ENCODE peak calls at places on chromosomes 7 and 10, in six cellular contexts. V, J, O, T, H and S are unnamed samples.

GRCh38 chr7:105261689-105262088 is 127.0 kb downstream of the SRPK2 start:
- DNase-seq in V (no peak), J (no peak), O (no peak), T (no peak), H (no peak), S (no peak)

GRCh38 chr7:122219253-122219865 is 75.3 kb upstream of the AASS start:
- DNase-seq in V (no peak), J (no peak), O (no peak), T (no peak), H (no peak), S (peak)

GRCh38 chr10:115830260-115830970 is 442.6 kb downstream of the GFRA1 start:
- DNase-seq in V (no peak), J (no peak), O (no peak), T (no peak), H (no peak), S (no peak)

GRCh38 chr10:3624367-3624766 is 160.6 kb downstream of the KLF6 start:
- DNase-seq in V (no peak), J (no peak), O (no peak), T (no peak), H (peak), S (no peak)

GRCh38 chr10:26380815-26381214 is 57.3 kb upstream of the APBB1IP start:
- DNase-seq in V (no peak), J (no peak), O (no peak), T (no peak), H (no peak), S (no peak)

GRCh38 chr10:117000580-117000979 is 4.4 kb downstream of the SHTN1 start:
- DNase-seq in V (no peak), J (no peak), O (no peak), T (no peak), H (no peak), S (no peak)

GRCh38 chr10:132855889-132856288 is 69.9 kb upstream of the NKX6-2 start:
- DNase-seq in V (peak), J (peak), O (no peak), T (no peak), H (no peak), S (no peak)

GRCh38 chr7:42096681-42097637 is 140.1 kb downstream of the GLI3 start:
- DNase-seq in V (no peak), J (no peak), O (no peak), T (no peak), H (no peak), S (no peak)

GRCh38 chr7:148611692-148612091 is 21.1 kb downstream of the C7orf33 start:
- DNase-seq in V (no peak), J (peak), O (no peak), T (no peak), H (no peak), S (no peak)

GRCh38 chr7:74284781-74285259 is 4.4 kb upstream of the CLIP2 start:
- DNase-seq in V (no peak), J (no peak), O (no peak), T (peak), H (no peak), S (no peak)

GRCh38 chr10:98404571-98405396 is 10.2 kb downstream of the PYROXD2 start:
- DNase-seq in V (peak), J (no peak), O (no peak), T (peak), H (no peak), S (no peak)

GRCh38 chr7:15370441-15370840 is 191.4 kb downstream of the AGMO start:
- DNase-seq in V (no peak), J (no peak), O (no peak), T (no peak), H (no peak), S (no peak)

GRCh38 chr10:3636356-3637181 is 148.4 kb downstream of the KLF6 start:
- DNase-seq in V (no peak), J (no peak), O (no peak), T (no peak), H (no peak), S (no peak)

GRCh38 chr7:155188357-155188756 is 109.3 kb upstream of the INSIG1 start:
- DNase-seq in V (no peak), J (no peak), O (no peak), T (no peak), H (no peak), S (no peak)

GRCh38 chr7:156920076-156920475 is 27.1 kb upstream of the LMBR1 start:
- DNase-seq in V (no peak), J (no peak), O (no peak), T (no peak), H (no peak), S (no peak)

GRCh38 chr10:51433949-51434348 is 265.4 kb downstream of the CSTF2T start:
- DNase-seq in V (no peak), J (no peak), O (no peak), T (no peak), H (no peak), S (no peak)

GRCh38 chr10:132827423-132827789 is 41.5 kb upstream of the NKX6-2 start:
- DNase-seq in V (no peak), J (no peak), O (no peak), T (no peak), H (no peak), S (no peak)

GRCh38 chr7:148930335-148930734 is 46.2 kb upstream of the EZH2 start:
- DNase-seq in V (peak), J (no peak), O (no peak), T (no peak), H (no peak), S (no peak)

GRCh38 chr10:12700557-12700874 is 301.0 kb downstream of the CCDC3 start:
- DNase-seq in V (no peak), J (no peak), O (no peak), T (no peak), H (no peak), S (no peak)

GRCh38 chr7:150927954-150928340 is 50.2 kb downstream of the KCNH2 start:
- DNase-seq in V (no peak), J (no peak), O (no peak), T (no peak), H (no peak), S (no peak)

GRCh38 chr7:84105582-84105981 is 89.0 kb downstream of the SEMA3A start:
- DNase-seq in V (no peak), J (no peak), O (no peak), T (no peak), H (no peak), S (no peak)

GRCh38 chr7:27156508-27156898 is at the start of gene HOXA7:
- DNase-seq in V (peak), J (no peak), O (no peak), T (no peak), H (no peak), S (no peak)

GRCh38 chr10:11742009-11742778 is at the start of gene ECHDC3:
- DNase-seq in V (peak), J (no peak), O (peak), T (peak), H (no peak), S (no peak)

GRCh38 chr10:121188005-121188404 is 336.8 kb downstream of the WDR11 start:
- DNase-seq in V (no peak), J (no peak), O (no peak), T (no peak), H (no peak), S (no peak)

GRCh38 chr10:5976689-5977470 is 463 bp downstream of the IL15RA start:
- DNase-seq in V (peak), J (peak), O (peak), T (peak), H (no peak), S (no peak)

GRCh38 chr10:50615654-50616053 is 8.1 kb downstream of the SGMS1 start:
- DNase-seq in V (no peak), J (no peak), O (no peak), T (no peak), H (no peak), S (no peak)

GRCh38 chr10:114623661-114624294 is 34.3 kb downstream of the ABLIM1 start:
- DNase-seq in V (no peak), J (no peak), O (no peak), T (no peak), H (peak), S (peak)

GRCh38 chr10:103564799-103565365 is 71.4 kb downstream of the NEURL1 start:
- DNase-seq in V (no peak), J (no peak), O (no peak), T (peak), H (no peak), S (no peak)

GRCh38 chr10:71206911-71207310 is 5.5 kb upstream of the UNC5B start:
- DNase-seq in V (peak), J (no peak), O (no peak), T (no peak), H (no peak), S (no peak)

GRCh38 chr7:121953164-121953563 is 80.2 kb downstream of the PTPRZ1 start:
- DNase-seq in V (no peak), J (no peak), O (no peak), T (no peak), H (no peak), S (no peak)

GRCh38 chr7:92633211-92633906 is 43.2 kb upstream of the FAM133B start:
- DNase-seq in V (no peak), J (no peak), O (no peak), T (no peak), H (peak), S (peak)

GRCh38 chr10:118031351-118032075 is 15.2 kb downstream of the RAB11FIP2 start:
- DNase-seq in V (no peak), J (no peak), O (no peak), T (no peak), H (no peak), S (no peak)

GRCh38 chr7:44149571-44150465 is 8.7 kb upstream of the MYL7 start:
- DNase-seq in V (peak), J (no peak), O (no peak), T (no peak), H (no peak), S (no peak)